ENCODE peak calls at places on chromosomes 11 and 22, in seven cellular contexts. P, S, Q, G, E, U and Y are unnamed samples.

GRCh38 chr11:10934293-10934850 is 76.5 kb upstream of the ZBED5 start:
- DNase-seq in P (no peak), S (no peak), Q (no peak), G (no peak), E (peak; percentile 28), U (no peak), Y (no peak)

GRCh38 chr11:61134801-61135257 is 26.4 kb downstream of the VPS37C start:
- DNase-seq in P (peak; percentile 59), S (no peak), Q (no peak), G (no peak), E (no peak), U (no peak), Y (no peak)

GRCh38 chr22:25780673-25781072 is 38.7 kb downstream of the MYO18B start:
- DNase-seq in P (no peak), S (no peak), Q (no peak), G (no peak), E (no peak), U (no peak), Y (no peak)

GRCh38 chr22:20205464-20205963 is 54.7 kb upstream of the CCDC188 start:
- DNase-seq in P (no peak), S (no peak), Q (no peak), G (no peak), E (no peak), U (no peak), Y (no peak)

GRCh38 chr11:43376594-43376993 is 17.9 kb downstream of the TTC17 start:
- DNase-seq in P (no peak), S (no peak), Q (no peak), G (peak; percentile 25), E (no peak), U (no peak), Y (no peak)

GRCh38 chr11:29024386-29024785 is 916.2 kb downstream of the METTL15 start:
- DNase-seq in P (no peak), S (no peak), Q (no peak), G (no peak), E (no peak), U (no peak), Y (no peak)

GRCh38 chr22:47572443-47572842 is 810.0 kb downstream of the TBC1D22A start:
- DNase-seq in P (no peak), S (no peak), Q (no peak), G (no peak), E (no peak), U (no peak), Y (no peak)

GRCh38 chr11:114477946-114478537 is 38.8 kb downstream of the REXO2 start:
- DNase-seq in P (no peak), S (no peak), Q (no peak), G (no peak), E (no peak), U (no peak), Y (no peak)

GRCh38 chr22:39389420-39389819 is 10.2 kb upstream of the TAB1 start:
- DNase-seq in P (no peak), S (no peak), Q (no peak), G (no peak), E (no peak), U (no peak), Y (no peak)

GRCh38 chr22:39384750-39385480 is 14.7 kb upstream of the TAB1 start:
- DNase-seq in P (no peak), S (no peak), Q (peak; percentile 44), G (peak; percentile 35), E (no peak), U (peak; percentile 54), Y (no peak)

GRCh38 chr22:39392341-39392948 is 7.1 kb upstream of the TAB1 start:
- DNase-seq in P (no peak), S (no peak), Q (peak; percentile 31), G (peak; percentile 41), E (peak; percentile 41), U (no peak), Y (no peak)

GRCh38 chr22:39383841-39384625 is 15.5 kb upstream of the TAB1 start:
- DNase-seq in P (no peak), S (no peak), Q (peak; percentile 36), G (no peak), E (no peak), U (no peak), Y (no peak)

DNA sequence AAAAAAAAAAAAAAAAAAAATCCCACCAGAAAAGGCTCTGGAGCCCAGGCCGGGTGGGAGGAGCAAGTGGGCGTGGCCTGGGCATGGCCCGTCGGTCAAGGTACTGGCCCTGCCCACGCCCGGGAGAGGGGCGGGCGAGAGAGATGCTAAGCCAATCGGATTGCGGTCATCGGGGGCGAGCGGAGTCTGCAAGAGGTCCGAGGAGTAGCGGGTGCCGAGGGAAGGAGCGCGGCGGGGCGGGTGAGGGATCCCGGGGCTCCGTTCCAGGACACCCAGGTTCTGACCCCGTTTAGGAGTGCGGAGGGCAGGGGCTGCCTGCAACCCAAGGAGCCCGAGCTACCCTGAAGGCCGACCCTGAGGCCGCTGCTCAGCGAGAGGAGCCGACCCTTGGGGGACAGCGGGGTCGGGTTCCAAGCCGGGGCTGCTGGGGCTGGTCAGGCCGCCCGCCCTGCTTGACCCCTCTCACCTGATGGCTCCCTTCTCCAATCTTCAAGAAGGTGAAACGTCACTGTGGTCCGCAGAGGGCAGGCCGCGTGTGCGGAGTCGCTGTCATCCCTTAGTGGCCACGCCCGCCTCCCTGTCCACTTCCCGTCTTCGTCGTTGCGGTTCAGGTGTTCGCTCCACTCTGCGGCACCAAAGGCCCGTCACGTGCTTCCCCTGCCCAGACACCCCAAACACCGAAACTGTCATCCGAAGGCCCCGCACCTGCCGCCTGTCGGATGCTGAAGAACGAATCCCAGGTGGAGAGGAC is 11.1 kb upstream of the TAB1 start:
- DNase-seq in P (peak; percentile 90), S (peak; percentile 84), Q (peak; percentile 89), G (peak; percentile 80), E (peak; percentile 68), U (peak; percentile 87), Y (peak; percentile 94)
- TF ChIP-seq CTCF in P (no peak), S (no peak), Q (no peak), G (no peak), E (no peak), U (no peak), Y (no peak)

GRCh38 chr11:65650547-65651338 is 12.0 kb downstream of the RELA start:
- DNase-seq in P (peak; percentile 69), S (peak; percentile 13), Q (peak; percentile 78), G (no peak), E (peak; percentile 51), U (peak; percentile 25), Y (no peak)
- H3K27ac ChIP-seq in P (peak overlapping the region; percentile 96), S (peak overlapping the region; percentile 99), Q (peak overlapping the region; percentile 90), G (no peak overlapping the region), E (peak overlapping the region; percentile 96), U (no peak overlapping the region), Y (peak overlapping the region; percentile 97)

GRCh38 chr22:22199634-22200033 is 45.0 kb upstream of the VPREB1 start:
- DNase-seq in P (no peak), S (no peak), Q (peak; percentile 27), G (no peak), E (no peak), U (no peak), Y (no peak)
- H3K4me1 ChIP-seq in P (no peaks in the 10 kb centered on the region), S (peaks cover 7% of the 10 kb centered on the region), Q (no peaks in the 10 kb centered on the region), G (no peaks in the 10 kb centered on the region), E (no peaks in the 10 kb centered on the region), U (no peaks in the 10 kb centered on the region), Y (no peaks in the 10 kb centered on the region)

DNA sequence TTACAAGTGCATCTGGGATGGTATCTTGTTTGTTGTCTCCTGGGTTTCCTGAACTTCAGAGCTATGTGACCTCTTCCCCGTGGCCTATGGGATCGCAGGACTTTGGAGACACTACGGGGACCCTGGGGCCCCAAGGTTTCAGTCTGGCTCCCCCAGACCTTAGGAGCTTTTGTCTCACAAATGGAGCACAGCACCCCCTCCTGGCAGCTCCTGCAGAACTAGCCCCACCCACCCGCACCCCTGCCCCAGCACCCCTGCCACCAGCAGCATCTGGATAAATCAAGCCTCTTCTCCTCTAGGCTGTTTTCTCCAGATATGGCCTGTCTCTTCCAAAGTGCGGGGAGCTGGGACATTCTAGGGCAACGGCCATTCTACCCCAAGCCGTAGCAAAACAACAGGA is 10.4 kb downstream of the RCOR2 start:
- DNase-seq in P (no peak), S (no peak), Q (no peak), G (no peak), E (no peak), U (no peak), Y (no peak)
- TF ChIP-seq CTCF in P (peak; percentile 35), S (peak; percentile 50), Q (peak; percentile 12), G (peak; percentile 28), E (no peak), U (no peak), Y (peak; percentile 21)

DNA sequence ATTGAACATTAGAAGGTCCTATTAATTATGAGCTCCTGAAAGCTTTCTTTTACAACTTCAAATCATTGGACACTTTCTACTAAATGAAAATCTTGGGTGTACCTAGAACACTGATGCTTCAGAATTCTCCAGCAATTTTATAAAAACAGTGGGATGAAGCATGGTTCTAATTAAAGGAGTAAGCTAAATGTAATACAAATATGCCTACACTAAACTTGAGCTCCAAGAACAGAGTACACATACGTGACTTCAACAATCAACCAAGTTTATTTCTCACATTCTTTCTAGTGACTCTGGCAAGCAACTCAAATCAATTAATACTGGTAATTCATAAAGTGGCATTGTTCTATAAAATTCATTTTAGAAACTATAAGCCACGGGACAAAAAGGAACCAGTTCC is 55.5 kb downstream of the PITPNB start:
- DNase-seq in P (no peak), S (no peak), Q (no peak), G (no peak), E (no peak), U (no peak), Y (no peak)
- H3K27ac ChIP-seq in P (no peak overlapping the region), S (peak overlapping the region; percentile 18), Q (no peak overlapping the region), G (no peak overlapping the region), E (no peak overlapping the region), U (no peak overlapping the region), Y (no peak overlapping the region)

DNA sequence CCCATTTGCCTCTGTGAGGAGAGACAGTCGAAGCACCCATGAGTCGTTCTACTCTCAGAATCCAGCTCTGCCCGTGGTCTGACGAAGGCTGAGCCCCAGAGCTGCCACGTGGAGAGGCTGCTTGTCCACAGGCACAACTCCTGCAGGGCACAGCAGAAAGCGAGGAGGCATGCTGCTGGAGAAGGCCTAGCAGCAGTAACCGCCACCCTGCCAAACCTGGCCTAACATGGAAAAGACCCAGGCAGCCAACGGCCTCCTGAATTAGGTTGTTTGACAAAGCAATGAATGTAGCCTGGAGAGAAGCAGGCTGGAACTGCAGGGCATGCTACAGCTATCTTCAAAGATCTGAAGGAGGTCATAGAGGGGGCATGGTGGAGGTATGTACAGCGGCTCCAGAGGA is 89.7 kb downstream of the SNX19 start:
- DNase-seq in P (no peak), S (no peak), Q (no peak), G (no peak), E (no peak), U (no peak), Y (no peak)
- H3K4me1 ChIP-seq in P (peaks cover 11% of the 10 kb centered on the region), S (peaks cover 49% of the 10 kb centered on the region), Q (no peaks in the 10 kb centered on the region), G (no peaks in the 10 kb centered on the region), E (no peaks in the 10 kb centered on the region), U (no peaks in the 10 kb centered on the region), Y (no peaks in the 10 kb centered on the region)

GRCh38 chr11:5232150-5232549 is 2.1 kb downstream of the HBD start:
- DNase-seq in P (no peak), S (no peak), Q (no peak), G (no peak), E (no peak), U (no peak), Y (no peak)
- TF ChIP-seq CTCF in P (no peak), S (no peak), Q (no peak), G (no peak), E (no peak), U (no peak), Y (no peak)

GRCh38 chr22:48900626-48901025 is 927.0 kb downstream of the BRD1 start:
- DNase-seq in P (peak; percentile 22), S (no peak), Q (no peak), G (no peak), E (no peak), U (no peak), Y (no peak)
- H3K27ac ChIP-seq in P (no peak overlapping the region), S (no peak overlapping the region), Q (no peak overlapping the region), G (no peak overlapping the region), E (no peak overlapping the region), U (no peak overlapping the region), Y (no peak overlapping the region)